ENCODE peak calls at places on chromosomes 11 and 22, in eight cellular contexts. T, Z, S, C, B, N, E and V are unnamed samples.

GRCh38 chr11:11987503-11988022 is 20.9 kb downstream of the DKK3 start:
- DNase-seq in T (no peak), Z (peak; percentile 24), S (no peak), C (peak; percentile 78), B (no peak), N (no peak), E (no peak), V (no peak)

GRCh38 chr11:77046060-77046501 is 11.9 kb downstream of the B3GNT6 start:
- DNase-seq in T (no peak), Z (peak; percentile 89), S (peak; percentile 37), C (peak; percentile 21), B (peak; percentile 92), N (peak; percentile 92), E (no peak), V (no peak)

GRCh38 chr22:33776491-33776890 is 143.8 kb downstream of the LARGE1 start:
- DNase-seq in T (no peak), Z (no peak), S (no peak), C (no peak), B (no peak), N (no peak), E (no peak), V (no peak)

GRCh38 chr11:86279713-86280112 is 22.3 kb upstream of the HIKESHI start:
- DNase-seq in T (no peak), Z (no peak), S (no peak), C (no peak), B (no peak), N (no peak), E (no peak), V (no peak)

GRCh38 chr11:47917643-47918369 is 62.6 kb upstream of the PTPRJ start:
- DNase-seq in T (no peak), Z (peak; percentile 78), S (peak; percentile 85), C (peak; percentile 82), B (no peak), N (peak; percentile 67), E (peak; percentile 20), V (no peak)

GRCh38 chr11:84398017-84398626 is 1112.0 kb upstream of the CCDC90B start:
- DNase-seq in T (no peak), Z (no peak), S (no peak), C (no peak), B (no peak), N (peak; percentile 28), E (peak; percentile 7), V (no peak)

GRCh38 chr11:62054484-62055121 is 69.2 kb upstream of the INCENP start:
- DNase-seq in T (no peak), Z (no peak), S (peak; percentile 87), C (peak; percentile 38), B (no peak), N (no peak), E (peak; percentile 78), V (peak; percentile 14)

GRCh38 chr22:23478175-23478574 is 101.9 kb downstream of the IGLL1 start:
- DNase-seq in T (no peak), Z (peak; percentile 11), S (no peak), C (no peak), B (no peak), N (no peak), E (no peak), V (no peak)

GRCh38 chr22:49014227-49015201 is 813.2 kb downstream of the BRD1 start:
- DNase-seq in T (no peak), Z (no peak), S (no peak), C (no peak), B (peak; percentile 37), N (peak; percentile 11), E (no peak), V (no peak)

GRCh38 chr11:17693531-17693930 is 25.8 kb upstream of the MYOD1 start:
- DNase-seq in T (no peak), Z (no peak), S (no peak), C (no peak), B (no peak), N (no peak), E (no peak), V (no peak)

GRCh38 chr11:70226967-70227366 is 23.9 kb downstream of the FADD start:
- DNase-seq in T (no peak), Z (peak; percentile 70), S (peak; percentile 23), C (no peak), B (peak; percentile 75), N (peak; percentile 56), E (no peak), V (no peak)

GRCh38 chr11:102438311-102439062 is 14.1 kb downstream of the TMEM123 start:
- DNase-seq in T (no peak), Z (no peak), S (no peak), C (no peak), B (no peak), N (no peak), E (peak; percentile 19), V (no peak)

GRCh38 chr22:45925811-45926351 is 51.1 kb downstream of the WNT7B start:
- DNase-seq in T (no peak), Z (no peak), S (no peak), C (no peak), B (no peak), N (no peak), E (no peak), V (no peak)

GRCh38 chr11:118609380-118610219 is 2.2 kb downstream of the PHLDB1 start:
- DNase-seq in T (no peak), Z (no peak), S (no peak), C (peak; percentile 47), B (peak; percentile 75), N (no peak), E (no peak), V (no peak)

GRCh38 chr11:60910281-60910687 is 3.7 kb upstream of the TMEM109 start:
- DNase-seq in T (peak; percentile 94), Z (no peak), S (no peak), C (no peak), B (no peak), N (no peak), E (no peak), V (no peak)

GRCh38 chr22:41619979-41620645 is 731 bp downstream of the DESI1 start:
- DNase-seq in T (no peak), Z (no peak), S (no peak), C (no peak), B (peak; percentile 78), N (peak; percentile 38), E (peak; percentile 49), V (no peak)

GRCh38 chr22:25736378-25737011 is 5.5 kb upstream of the MYO18B start:
- DNase-seq in T (no peak), Z (no peak), S (no peak), C (no peak), B (no peak), N (no peak), E (no peak), V (no peak)

GRCh38 chr11:67303132-67303988 is at the start of gene SSH3:
- DNase-seq in T (no peak), Z (peak; percentile 8), S (peak; percentile 42), C (peak; percentile 55), B (peak; percentile 69), N (peak; percentile 89), E (peak; percentile 56), V (no peak)

GRCh38 chr11:3382613-3383275 is 3.8 kb upstream of the ZNF195 start:
- DNase-seq in T (no peak), Z (no peak), S (no peak), C (no peak), B (no peak), N (no peak), E (no peak), V (no peak)

GRCh38 chr11:105862736-105863367 is 159.2 kb downstream of the MSANTD4 start:
- DNase-seq in T (no peak), Z (no peak), S (peak; percentile 41), C (peak; percentile 73), B (no peak), N (peak; percentile 29), E (peak; percentile 36), V (peak; percentile 80)

GRCh38 chr11:118606157-118606843 is 1.1 kb upstream of the PHLDB1 start:
- DNase-seq in T (no peak), Z (no peak), S (no peak), C (no peak), B (no peak), N (no peak), E (no peak), V (no peak)

DNA sequence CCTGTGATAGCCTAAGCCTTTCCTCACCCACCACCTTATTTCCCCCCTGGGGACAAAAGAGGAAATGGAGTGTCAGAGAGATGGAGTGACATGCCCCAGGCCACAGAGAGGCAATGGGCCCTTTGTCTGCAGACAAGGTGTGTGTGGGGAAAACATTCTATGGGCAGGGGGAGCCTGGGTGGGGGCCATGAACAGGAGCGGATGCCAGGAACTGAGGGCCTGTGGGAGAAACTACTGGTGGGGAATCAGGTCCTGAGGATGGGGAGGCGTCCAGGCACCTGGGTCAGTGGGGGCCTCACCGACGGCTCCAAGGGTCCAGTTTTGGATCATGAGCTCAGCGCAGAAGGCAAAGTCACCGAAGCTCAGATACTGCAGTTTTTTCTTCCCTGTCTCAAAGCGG is 3.0 kb downstream of the FIBP start:
- DNase-seq in T (no peak), Z (no peak), S (no peak), C (no peak), B (no peak), N (no peak), E (no peak), V (no peak)
- H3K4me3 ChIP-seq in T (no peak overlapping the region), Z (no peak overlapping the region), S (no peak overlapping the region), C (no peak overlapping the region), B (no peak overlapping the region), N (no peak overlapping the region), E (no peak overlapping the region), V (no peak overlapping the region)

DNA sequence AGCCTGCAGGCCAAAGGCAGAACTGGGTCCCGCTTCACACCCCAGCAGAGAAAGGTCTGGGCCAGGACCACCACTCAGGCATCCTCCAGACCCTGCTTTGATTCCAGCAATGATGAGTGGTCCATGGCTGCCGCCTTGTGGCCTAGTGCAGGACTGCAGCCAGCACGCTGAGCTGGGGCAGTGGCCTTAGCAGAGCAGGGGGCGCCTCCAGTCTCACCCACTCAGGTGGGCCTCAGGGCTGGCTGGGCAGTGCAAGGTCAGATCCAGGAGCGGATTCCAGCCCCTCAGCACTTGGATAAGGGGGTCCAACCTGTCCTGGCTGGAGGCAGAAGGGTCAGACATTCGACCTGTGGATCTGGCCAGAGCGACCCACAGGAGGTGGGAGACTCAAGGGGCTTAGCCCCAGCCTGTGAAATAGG is 9.6 kb upstream of the PDE2A start:
- DNase-seq in T (no peak), Z (peak; percentile 78), S (no peak), C (peak; percentile 54), B (peak; percentile 99), N (peak; percentile 91), E (peak; percentile 33), V (no peak)
- H3K9ac ChIP-seq in T (no peak overlapping the region), Z (no peak overlapping the region), S (no peak overlapping the region), C (no peak overlapping the region), B (no peak overlapping the region), N (no peak overlapping the region), E (no peak overlapping the region), V (no peak overlapping the region)

DNA sequence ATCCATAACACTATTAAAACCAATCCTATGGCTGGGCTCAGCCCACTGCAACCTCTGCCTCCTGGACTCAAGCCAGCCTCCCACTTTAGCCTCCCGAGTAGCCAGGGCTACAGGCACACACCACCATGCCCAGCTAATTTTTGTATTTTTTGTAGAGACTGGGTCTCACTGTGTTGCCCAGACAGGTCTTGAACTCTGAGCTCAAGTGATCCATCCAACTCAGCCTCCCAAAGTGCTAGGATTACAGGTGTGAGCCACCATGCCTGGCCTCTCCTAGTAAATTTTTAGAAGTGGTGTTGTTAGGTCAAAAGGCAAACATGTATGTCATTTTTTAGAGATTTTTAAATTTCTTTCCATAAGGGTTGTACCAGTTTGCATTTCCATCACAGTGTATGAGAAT is 14.2 kb downstream of the F2 start:
- DNase-seq in T (no peak), Z (no peak), S (no peak), C (no peak), B (no peak), N (no peak), E (no peak), V (no peak)
- TF ChIP-seq POLR2AphosphoS5 in T (no peak), Z (no peak), S (no peak), C (no peak), B (no peak), N (no peak), E (no peak), V (no peak)

GRCh38 chr22:19559324-19559811 is 35.2 kb upstream of the CLDN5 start:
- DNase-seq in T (no peak), Z (peak; percentile 52), S (no peak), C (no peak), B (no peak), N (no peak), E (no peak), V (no peak)
- H3K4me3 ChIP-seq in T (no peak overlapping the region), Z (no peak overlapping the region), S (no peak overlapping the region), C (no peak overlapping the region), B (no peak overlapping the region), N (no peak overlapping the region), E (no peak overlapping the region), V (no peak overlapping the region)